ENCODE peak calls at places on chromosomes 11 and 22, in ten cellular contexts. H is fibroblast of pulmonary artery, K is fibroblast of the aortic adventitia, E is bronchial epithelial cell, I is DND-41, D is neuronal stem cell, T is heart left ventricle, X is endothelial cell of umbilical vein, Y is cardiac fibroblast, A is pancreas. W is an unnamed sample.
A peak's percentile ranks its signal among the peaks of the same experiment; 100 is the strongest.

GRCh38 chr11:110434952-110435779 is 5.4 kb downstream of the FDX1 start:
- DNase-seq in E (peak; percentile 63), H (no peak), T (no peak), X (no peak), D (no peak), I (no peak), A (no peak), Y (peak; percentile 13), K (peak; percentile 24), W (no peak)

GRCh38 chr11:104221455-104221854 is 57.5 kb upstream of the PDGFD start:
- DNase-seq in A (no peak), X (no peak), D (no peak), H (no peak), Y (no peak), K (no peak), T (no peak), I (no peak), E (no peak), W (no peak)

GRCh38 chr11:87306260-87306861 is 268.6 kb downstream of the TMEM135 start:
- DNase-seq in H (peak; percentile 11), T (no peak), X (no peak), I (no peak), K (peak; percentile 54), Y (no peak), E (no peak), A (no peak), D (no peak), W (no peak)

GRCh38 chr11:9231848-9232177 is 33.3 kb downstream of the DENND5A start:
- DNase-seq in K (peak; percentile 80), D (no peak), A (no peak), X (peak; percentile 86), H (peak; percentile 67), T (no peak), I (no peak), Y (peak; percentile 66), E (no peak), W (peak; percentile 75)

GRCh38 chr11:78231962-78232459 is 43.3 kb downstream of the USP35 start:
- DNase-seq in E (peak; percentile 54), X (no peak), D (no peak), I (no peak), Y (peak; percentile 17), A (no peak), T (no peak), H (peak; percentile 59), K (peak; percentile 89), W (peak; percentile 60)

GRCh38 chr11:134412508-134413333 is 679 bp upstream of the B3GAT1 start:
- DNase-seq in H (no peak), D (peak; percentile 57), I (no peak), T (no peak), K (no peak), X (no peak), Y (no peak), A (no peak), E (no peak), W (no peak)

GRCh38 chr11:97993565-97993964 is 1027.2 kb upstream of the CNTN5 start:
- DNase-seq in E (no peak), H (no peak), D (no peak), Y (no peak), I (no peak), A (no peak), X (no peak), T (no peak), K (no peak), W (no peak)

GRCh38 chr11:39809833-39810232 is 1649.6 kb downstream of the LRRC4C start:
- DNase-seq in X (no peak), T (no peak), E (no peak), A (no peak), D (no peak), H (no peak), Y (no peak), K (no peak), I (no peak), W (no peak)

DNA sequence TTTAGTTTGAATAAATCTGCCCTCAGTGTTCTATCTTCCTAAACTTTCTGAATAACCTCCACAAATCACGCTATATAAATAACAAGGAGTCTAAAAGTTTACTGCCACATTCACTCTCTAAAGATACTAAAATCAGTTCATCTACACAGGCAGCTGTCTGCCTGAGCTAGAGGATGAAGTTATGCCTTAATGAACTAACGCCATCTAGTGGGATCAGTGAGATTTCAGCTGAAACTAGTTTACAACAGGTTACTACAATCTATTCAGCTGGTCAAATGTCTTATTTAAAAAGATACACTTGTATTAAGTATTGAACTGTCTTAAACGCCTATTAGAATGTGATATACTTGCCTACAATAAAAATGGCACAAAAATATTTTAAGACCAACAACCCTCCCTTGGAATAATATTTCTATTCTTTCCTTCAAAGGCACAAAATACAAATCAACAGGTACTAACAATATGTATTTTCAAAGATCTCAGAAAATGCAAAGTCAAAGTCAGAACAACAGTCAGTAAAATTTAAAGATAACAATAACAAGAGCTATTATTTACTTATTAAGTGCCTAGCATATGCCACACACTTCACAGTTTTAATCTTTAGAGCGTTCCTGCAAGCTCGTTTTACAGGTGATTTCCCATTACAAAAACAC is 84.1 kb downstream of the LARGE2 start:
- DNase-seq in Y (peak; percentile 86), H (peak; percentile 87), K (peak; percentile 85), I (peak; percentile 28), A (no peak), E (peak; percentile 77), D (peak; percentile 64), X (peak; percentile 79), T (no peak), W (peak; percentile 89)
- H3K4me3 ChIP-seq in Y (no peak overlapping the region), H (no peak overlapping the region), K (no peak overlapping the region), I (no peak overlapping the region), A (no peak overlapping the region), E (no peak overlapping the region), D (no peak overlapping the region), X (no peak overlapping the region), T (no peak overlapping the region), W (no peak overlapping the region)

GRCh38 chr11:64362339-64362738 is 3.4 kb downstream of the RPS6KA4 start:
- DNase-seq in E (no peak), T (no peak), A (no peak), Y (no peak), D (no peak), X (no peak), I (no peak), H (no peak), K (no peak), W (no peak)

GRCh38 chr11:64359712-64360402 is 895 bp downstream of the RPS6KA4 start:
- DNase-seq in D (no peak), A (peak; percentile 52), E (no peak), Y (no peak), H (no peak), X (no peak), I (peak; percentile 46), T (no peak), K (no peak), W (no peak)

GRCh38 chr11:64358907-64359711 is at the start of gene RPS6KA4:
- DNase-seq in Y (peak; percentile 50), T (peak; percentile 74), E (peak; percentile 51), H (peak; percentile 50), X (peak; percentile 60), K (peak; percentile 42), D (peak; percentile 57), I (peak; percentile 52), A (peak; percentile 75), W (peak; percentile 64)

GRCh38 chr11:64361659-64362058 is 2.7 kb downstream of the RPS6KA4 start:
- DNase-seq in K (no peak), T (no peak), X (no peak), E (no peak), I (no peak), D (no peak), Y (no peak), H (no peak), A (no peak), W (no peak)

GRCh38 chr11:64360403-64360980 is 1.5 kb downstream of the RPS6KA4 start:
- DNase-seq in E (no peak), H (no peak), Y (no peak), D (no peak), T (no peak), X (no peak), K (no peak), A (no peak), I (no peak), W (no peak)
- H3K4me3 ChIP-seq in E (peak overlapping the region; percentile 95), H (no peak overlapping the region), Y (no peak overlapping the region), D (peak overlapping the region; percentile 96), T (no peak overlapping the region), X (no peak overlapping the region), K (peak overlapping the region; percentile 92), A (no peak overlapping the region), I (peak overlapping the region; percentile 98), W (peak overlapping the region; percentile 92)

GRCh38 chr11:554428-554823 is 6.1 kb downstream of the LMNTD2 start:
- DNase-seq in X (no peak), A (peak; percentile 63), Y (no peak), H (no peak), E (no peak), I (no peak), K (no peak), T (no peak), D (no peak), W (no peak)

GRCh38 chr11:556175-556699 is 4.3 kb downstream of the LMNTD2 start:
- DNase-seq in A (peak; percentile 52), D (no peak), I (no peak), H (no peak), Y (no peak), T (no peak), E (no peak), K (no peak), X (no peak), W (peak; percentile 46)

GRCh38 chr11:553949-554398 is 6.6 kb downstream of the LMNTD2 start:
- DNase-seq in H (no peak), I (no peak), T (no peak), D (no peak), K (no peak), E (no peak), Y (no peak), A (peak; percentile 72), X (no peak), W (no peak)

GRCh38 chr11:555500-556174 is 4.9 kb downstream of the LMNTD2 start:
- DNase-seq in T (no peak), D (no peak), K (no peak), A (peak; percentile 63), E (no peak), X (no peak), I (no peak), H (no peak), Y (no peak), W (no peak)

DNA sequence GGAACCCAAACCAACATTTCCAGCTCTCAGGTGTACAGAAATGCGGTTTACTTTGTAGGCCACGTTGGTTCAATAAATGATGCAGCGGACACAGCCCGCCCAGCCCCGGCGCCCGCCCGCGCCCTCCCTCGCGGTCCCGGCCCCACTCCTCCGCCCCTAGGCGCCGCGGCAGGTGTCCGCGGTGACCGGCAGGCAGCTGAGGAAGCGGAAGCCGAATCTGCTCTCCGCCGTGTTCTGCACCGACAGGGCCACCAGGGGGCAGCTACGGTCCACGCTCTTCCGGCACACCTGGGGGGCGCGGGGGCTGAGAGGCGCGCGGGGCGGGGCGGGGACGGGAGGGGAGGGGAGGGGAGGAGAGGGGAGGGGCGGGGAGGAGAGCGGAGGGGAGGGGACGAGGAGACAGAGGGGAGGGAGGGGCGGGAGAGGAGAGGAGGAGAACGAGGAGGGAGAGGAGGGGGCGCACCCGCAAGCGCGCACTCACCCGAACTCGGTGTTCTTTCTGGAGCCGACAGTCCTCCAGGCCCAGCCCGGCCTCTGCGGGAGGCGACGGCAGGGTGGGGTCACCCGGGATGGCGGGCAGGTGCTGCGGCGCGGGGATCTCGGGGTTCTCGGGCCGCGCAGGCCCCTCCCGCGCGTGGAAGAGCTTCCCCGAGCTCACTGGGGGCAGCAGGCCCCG is 5.6 kb downstream of the LMNTD2 start:
- DNase-seq in Y (peak; percentile 38), A (peak; percentile 90), H (peak; percentile 40), T (no peak), K (no peak), I (peak; percentile 80), D (peak; percentile 87), X (no peak), E (peak; percentile 44), W (peak; percentile 52)
- H3K4me3 ChIP-seq in Y (no peak overlapping the region), A (peak overlapping the region; percentile 23), H (no peak overlapping the region), T (no peak overlapping the region), K (peak overlapping the region; percentile 5), I (peak overlapping the region; percentile 61), D (peak overlapping the region; percentile 38), X (no peak overlapping the region), E (peak overlapping the region; percentile 32), W (no peak overlapping the region)

DNA sequence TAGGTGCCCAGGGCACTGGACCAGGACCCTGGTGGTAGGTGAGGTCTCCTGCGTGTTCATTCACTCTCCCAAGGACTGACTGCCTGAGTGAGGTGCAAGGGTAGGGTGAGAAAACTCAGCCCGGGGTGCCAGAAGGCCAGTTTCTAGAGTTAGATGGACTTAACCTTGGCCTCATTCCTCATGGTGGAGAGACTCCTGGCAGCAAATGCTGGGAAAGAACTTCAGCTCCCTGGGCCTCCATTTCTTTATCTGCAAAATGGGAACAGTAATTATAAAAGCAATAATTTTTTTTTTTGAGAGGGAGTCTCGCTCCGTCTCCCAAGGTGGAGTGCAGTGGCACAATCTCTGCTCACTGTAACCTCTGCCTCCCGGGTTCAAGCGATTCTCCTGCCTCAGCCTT is 47.7 kb downstream of the TRIOBP start:
- DNase-seq in T (no peak), I (no peak), K (no peak), E (no peak), D (no peak), X (no peak), H (no peak), Y (no peak), A (no peak), W (no peak)
- H3K4me3 ChIP-seq in T (no peak overlapping the region), I (peak overlapping the region; percentile 97), K (no peak overlapping the region), E (no peak overlapping the region), D (no peak overlapping the region), X (no peak overlapping the region), H (no peak overlapping the region), Y (no peak overlapping the region), A (no peak overlapping the region), W (no peak overlapping the region)

W was measured in choroid plexus epithelial cell.